ENCODE peak calls at places on chromosomes 16 and 17, in six cellular contexts. R, Q, Y, Z, E and S are unnamed samples.

GRCh38 chr16:84013787-84014569 is 28.6 kb downstream of the SLC38A8 start:
- ATAC-seq in R (peak; percentile 89), Q (peak; percentile 79), Y (peak; percentile 90), Z (peak; percentile 72), E (peak; percentile 83), S (peak; percentile 36)

GRCh38 chr17:56020369-56020768 is 132.9 kb upstream of the ANKFN1 start:
- ATAC-seq in R (no peak), Q (no peak), Y (no peak), Z (no peak), E (no peak), S (no peak)

GRCh38 chr17:17820457-17821158 is 16.2 kb downstream of the SREBF1 start:
- ATAC-seq in R (no peak), Q (no peak), Y (no peak), Z (no peak), E (no peak), S (no peak)

GRCh38 chr17:7221281-7222092 is 1.7 kb downstream of the ACADVL start:
- ATAC-seq in R (no peak), Q (no peak), Y (no peak), Z (no peak), E (no peak), S (no peak)

GRCh38 chr17:80125656-80126448 is 21.1 kb downstream of the EIF4A3 start:
- ATAC-seq in R (no peak), Q (no peak), Y (no peak), Z (no peak), E (no peak), S (no peak)

GRCh38 chr17:65332375-65332774 is 195.2 kb downstream of the RGS9 start:
- ATAC-seq in R (no peak), Q (no peak), Y (peak; percentile 74), Z (no peak), E (no peak), S (no peak)

GRCh38 chr17:77273397-77274136 is 132.8 kb downstream of the SEC14L1 start:
- ATAC-seq in R (no peak), Q (peak; percentile 55), Y (peak; percentile 46), Z (no peak), E (no peak), S (no peak)

GRCh38 chr16:81167851-81168250 is 70.6 kb upstream of the BCO1 start:
- ATAC-seq in R (no peak), Q (no peak), Y (no peak), Z (peak; percentile 86), E (no peak), S (no peak)

GRCh38 chr16:83355570-83356218 is 452.1 kb upstream of the HSBP1 start:
- ATAC-seq in R (no peak), Q (no peak), Y (no peak), Z (no peak), E (no peak), S (no peak)

GRCh38 chr16:30747331-30747730 is 894 bp upstream of the PHKG2 start:
- ATAC-seq in R (no peak), Q (no peak), Y (peak; percentile 66), Z (no peak), E (no peak), S (no peak)

GRCh38 chr16:89686520-89687091 is at the start of gene CDK10:
- ATAC-seq in R (peak; percentile 84), Q (peak; percentile 81), Y (peak; percentile 91), Z (peak; percentile 97), E (peak; percentile 92), S (peak; percentile 96)

GRCh38 chr16:75462804-75463203 is 1.7 kb downstream of the TMEM170A start:
- ATAC-seq in R (no peak), Q (no peak), Y (no peak), Z (no peak), E (peak; percentile 24), S (no peak)

GRCh38 chr16:17360810-17361209 is 110.0 kb downstream of the XYLT1 start:
- ATAC-seq in R (peak; percentile 12), Q (no peak), Y (no peak), Z (peak; percentile 29), E (no peak), S (no peak)

GRCh38 chr16:74034862-74035261 is 261.8 kb upstream of the PSMD7 start:
- ATAC-seq in R (no peak), Q (peak; percentile 78), Y (no peak), Z (no peak), E (no peak), S (no peak)

GRCh38 chr16:87328846-87329245 is 11.7 kb upstream of the C16orf95 start:
- ATAC-seq in R (no peak), Q (no peak), Y (no peak), Z (peak; percentile 46), E (no peak), S (peak; percentile 28)

GRCh38 chr17:57004944-57005579 is 27.1 kb downstream of the SCPEP1 start:
- ATAC-seq in R (peak; percentile 60), Q (peak; percentile 48), Y (peak; percentile 57), Z (peak; percentile 41), E (no peak), S (peak; percentile 52)

GRCh38 chr16:10579965-10580918 is at the start of gene EMP2:
- ATAC-seq in R (peak; percentile 94), Q (peak; percentile 89), Y (peak; percentile 66), Z (peak; percentile 86), E (no peak), S (peak; percentile 92)

GRCh38 chr16:19114359-19115147 is 789 bp downstream of the ITPRIPL2 start:
- ATAC-seq in R (peak; percentile 6), Q (peak; percentile 57), Y (peak; percentile 5), Z (peak; percentile 50), E (no peak), S (peak; percentile 13)

GRCh38 chr16:81437860-81438259 is 6.7 kb upstream of the CMIP start:
- ATAC-seq in R (peak; percentile 42), Q (no peak), Y (peak; percentile 78), Z (peak; percentile 53), E (no peak), S (no peak)

GRCh38 chr16:69180011-69180338 is 7.0 kb upstream of the SNTB2 start:
- ATAC-seq in R (no peak), Q (no peak), Y (no peak), Z (peak; percentile 10), E (no peak), S (no peak)

GRCh38 chr17:3002538-3003301 is 60.7 kb downstream of the OR1D5 start:
- ATAC-seq in R (peak; percentile 31), Q (no peak), Y (no peak), Z (no peak), E (no peak), S (no peak)
- H3K27ac ChIP-seq in R (peak overlapping the region; percentile 93), Q (peak overlapping the region; percentile 91), Y (no peak overlapping the region), Z (peak overlapping the region; percentile 89), E (no peak overlapping the region), S (peak overlapping the region; percentile 90)

GRCh38 chr16:27326251-27326650 is 12.5 kb downstream of the IL4R start:
- ATAC-seq in R (no peak), Q (no peak), Y (no peak), Z (no peak), E (no peak), S (no peak)
- H3K4me1 ChIP-seq in R (peaks cover 10% of the 10 kb centered on the region), Q (peaks cover 44% of the 10 kb centered on the region), Y (peaks cover 54% of the 10 kb centered on the region), Z (peaks cover 39% of the 10 kb centered on the region), E (peaks cover 57% of the 10 kb centered on the region), S (peaks cover 100% of the 10 kb centered on the region)

DNA sequence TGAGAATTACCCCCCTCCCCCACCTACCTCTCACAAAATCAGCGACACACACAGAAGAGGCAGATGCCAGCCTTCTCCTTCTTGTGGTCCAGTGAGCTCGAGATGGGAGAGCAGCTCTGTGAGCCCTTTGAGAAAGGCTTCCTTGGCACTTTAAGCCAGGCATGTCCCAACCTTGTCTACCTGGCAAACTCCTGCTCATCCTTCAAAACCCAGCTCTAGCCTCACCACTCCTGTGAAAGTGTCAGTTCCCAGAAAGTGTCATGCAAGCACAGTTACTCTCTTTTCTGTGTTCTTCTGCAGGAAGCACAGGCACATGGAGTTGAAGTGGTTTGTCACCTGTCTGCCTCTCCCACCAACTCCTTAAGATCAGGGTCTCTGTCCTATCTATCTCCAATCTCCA is 1.6 kb downstream of the TMEM98 start:
- ATAC-seq in R (no peak), Q (no peak), Y (no peak), Z (no peak), E (no peak), S (no peak)
- H3K27ac ChIP-seq in R (no peak overlapping the region), Q (no peak overlapping the region), Y (no peak overlapping the region), Z (no peak overlapping the region), E (no peak overlapping the region), S (no peak overlapping the region)

GRCh38 chr17:78974635-78975591 is 4.8 kb downstream of the LGALS3BP start:
- ATAC-seq in R (peak; percentile 68), Q (peak; percentile 11), Y (peak; percentile 52), Z (peak; percentile 25), E (no peak), S (peak; percentile 84)

GRCh38 chr17:78973792-78974520 is 5.8 kb downstream of the LGALS3BP start:
- ATAC-seq in R (no peak), Q (no peak), Y (no peak), Z (no peak), E (no peak), S (no peak)

GRCh38 chr17:78971764-78972506 is 7.8 kb downstream of the LGALS3BP start:
- ATAC-seq in R (no peak), Q (no peak), Y (no peak), Z (no peak), E (no peak), S (no peak)

GRCh38 chr17:78972507-78973105 is 7.1 kb downstream of the LGALS3BP start:
- ATAC-seq in R (no peak), Q (no peak), Y (no peak), Z (no peak), E (no peak), S (no peak)

DNA sequence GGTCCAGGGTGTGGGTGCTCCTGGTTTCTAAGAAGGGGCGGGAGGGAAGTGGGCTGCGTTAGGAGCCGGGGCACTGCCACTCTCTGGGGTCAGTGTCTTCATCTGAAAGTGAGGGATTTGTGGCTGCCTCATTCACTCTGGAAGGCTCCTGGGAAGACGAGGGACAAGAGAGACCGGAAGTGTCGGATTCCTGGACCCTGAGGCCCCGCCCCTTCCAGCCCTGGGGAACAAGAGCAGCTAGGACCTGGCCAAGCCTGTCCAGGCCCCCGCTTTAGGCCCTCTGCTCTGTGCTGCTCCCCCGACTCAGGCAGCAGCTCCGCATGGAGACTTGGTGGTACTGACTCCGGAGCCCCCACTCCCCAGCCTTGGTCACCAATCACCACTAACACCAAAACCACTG is 6.5 kb downstream of the LGALS3BP start:
- ATAC-seq in R (no peak), Q (no peak), Y (no peak), Z (no peak), E (no peak), S (no peak)
- H3K4me1 ChIP-seq in R (peaks cover 8% of the 10 kb centered on the region), Q (peaks cover 23% of the 10 kb centered on the region), Y (peaks cover 8% of the 10 kb centered on the region), Z (peaks cover 54% of the 10 kb centered on the region), E (peaks cover 12% of the 10 kb centered on the region), S (peaks cover 42% of the 10 kb centered on the region)

GRCh38 chr17:41814195-41814594 is 1.4 kb downstream of the FKBP10 start:
- ATAC-seq in R (no peak), Q (no peak), Y (no peak), Z (no peak), E (no peak), S (no peak)

GRCh38 chr17:41813039-41813680 is 356 bp downstream of the FKBP10 start:
- ATAC-seq in R (no peak), Q (peak; percentile 18), Y (no peak), Z (no peak), E (no peak), S (no peak)

GRCh38 chr17:41811549-41812175 is at the start of gene P3H4:
- ATAC-seq in R (peak; percentile 87), Q (peak; percentile 83), Y (peak; percentile 72), Z (peak; percentile 75), E (peak; percentile 87), S (peak; percentile 92)

GRCh38 chr17:41812176-41813038 is at the start of gene FKBP10:
- ATAC-seq in R (peak; percentile 56), Q (peak; percentile 65), Y (peak; percentile 41), Z (peak; percentile 78), E (peak; percentile 25), S (peak; percentile 60)

GRCh38 chr17:41813699-41814124 is 908 bp downstream of the FKBP10 start:
- ATAC-seq in R (no peak), Q (no peak), Y (no peak), Z (no peak), E (no peak), S (no peak)
- H3K27ac ChIP-seq in R (no peak overlapping the region), Q (peak overlapping the region; percentile 97), Y (no peak overlapping the region), Z (peak overlapping the region; percentile 77), E (no peak overlapping the region), S (peak overlapping the region; percentile 82)

GRCh38 chr17:1003633-1003971 is 6.7 kb downstream of the TIMM22 start:
- ATAC-seq in R (no peak), Q (no peak), Y (no peak), Z (no peak), E (no peak), S (no peak)
- H3K4me1 ChIP-seq in R (peaks cover 24% of the 10 kb centered on the region), Q (peaks cover 4% of the 10 kb centered on the region), Y (peaks cover 4% of the 10 kb centered on the region), Z (peaks cover 89% of the 10 kb centered on the region), E (peaks cover 15% of the 10 kb centered on the region), S (peaks cover 98% of the 10 kb centered on the region)